ENCODE peak calls at places on chromosomes 2 and 18, in five cellular contexts. One of them, this sample, is unnamed.
A peak's percentile ranks its signal among the peaks of the same experiment; 100 is the strongest.

GRCh38 chr2:10912076-10912731 is 470 bp downstream of the KCNF1 start:
- DNase-seq in HCT116: no peak
- DNase-seq in tibial artery: no peak
- DNase-seq in AG04450: no peak
- DNase-seq in transverse colon: no peak
- DNase-seq in this sample: no peak

GRCh38 chr2:31558401-31559295 is 22.1 kb downstream of the SRD5A2 start:
- DNase-seq in transverse colon: no peak
- DNase-seq in AG04450: no peak
- DNase-seq in tibial artery: no peak
- DNase-seq in HCT116: no peak
- DNase-seq in this sample: peak; percentile 32

GRCh38 chr2:197028230-197028629 is 101.7 kb upstream of the PGAP1 start:
- DNase-seq in AG04450: peak; percentile 26
- DNase-seq in transverse colon: no peak
- DNase-seq in tibial artery: no peak
- DNase-seq in HCT116: peak; percentile 73
- DNase-seq in this sample: no peak

GRCh38 chr18:24063121-24063731 is 48.7 kb downstream of the TTC39C start:
- DNase-seq in HCT116: peak; percentile 27
- DNase-seq in AG04450: peak; percentile 23
- DNase-seq in transverse colon: no peak
- DNase-seq in tibial artery: no peak
- DNase-seq in this sample: no peak

GRCh38 chr18:74644713-74645112 is 47.0 kb downstream of the ZNF407 start:
- DNase-seq in transverse colon: no peak
- DNase-seq in AG04450: no peak
- DNase-seq in tibial artery: no peak
- DNase-seq in HCT116: no peak
- DNase-seq in this sample: no peak

GRCh38 chr2:232781765-232782164 is 5.4 kb upstream of the KCNJ13 start:
- DNase-seq in tibial artery: no peak
- DNase-seq in HCT116: no peak
- DNase-seq in AG04450: peak; percentile 26
- DNase-seq in transverse colon: no peak
- DNase-seq in this sample: no peak

GRCh38 chr18:34767601-34768027 is 57.5 kb downstream of the DTNA start:
- DNase-seq in HCT116: no peak
- DNase-seq in AG04450: peak; percentile 77
- DNase-seq in transverse colon: no peak
- DNase-seq in tibial artery: no peak
- DNase-seq in this sample: no peak

GRCh38 chr18:5197032-5197434 is at the start of gene AKAIN1:
- DNase-seq in transverse colon: peak; percentile 9
- DNase-seq in tibial artery: no peak
- DNase-seq in AG04450: no peak
- DNase-seq in HCT116: no peak
- DNase-seq in this sample: peak; percentile 36

GRCh38 chr2:86790828-86791561 is at the start of gene CD8A:
- DNase-seq in HCT116: no peak
- DNase-seq in tibial artery: no peak
- DNase-seq in transverse colon: no peak
- DNase-seq in AG04450: no peak
- DNase-seq in this sample: no peak

GRCh38 chr2:88500691-88501090 is 48.2 kb upstream of the FOXI3 start:
- DNase-seq in HCT116: no peak
- DNase-seq in AG04450: no peak
- DNase-seq in tibial artery: no peak
- DNase-seq in transverse colon: no peak
- DNase-seq in this sample: no peak

GRCh38 chr2:152611458-152612231 is 105.6 kb downstream of the PRPF40A start:
- DNase-seq in AG04450: peak; percentile 46
- DNase-seq in tibial artery: peak; percentile 73
- DNase-seq in HCT116: no peak
- DNase-seq in transverse colon: peak; percentile 15
- DNase-seq in this sample: peak; percentile 43

GRCh38 chr2:73970850-73971471 is 13.7 kb upstream of the TET3 start:
- DNase-seq in transverse colon: peak; percentile 82
- DNase-seq in tibial artery: peak; percentile 74
- DNase-seq in HCT116: no peak
- DNase-seq in AG04450: no peak
- DNase-seq in this sample: peak; percentile 89

GRCh38 chr2:109498906-109499305 is 114.9 kb downstream of the SEPTIN10 start:
- DNase-seq in transverse colon: no peak
- DNase-seq in AG04450: no peak
- DNase-seq in HCT116: no peak
- DNase-seq in tibial artery: no peak
- DNase-seq in this sample: no peak

GRCh38 chr2:7037340-7038333 is 120.4 kb downstream of the RNF144A start:
- DNase-seq in AG04450: peak; percentile 8
- DNase-seq in transverse colon: peak; percentile 72
- DNase-seq in tibial artery: peak; percentile 71
- DNase-seq in HCT116: peak; percentile 10
- DNase-seq in this sample: peak; percentile 73

GRCh38 chr2:238591732-238592131 is 165.0 kb downstream of the ASB1 start:
- DNase-seq in tibial artery: no peak
- DNase-seq in transverse colon: no peak
- DNase-seq in AG04450: no peak
- DNase-seq in HCT116: no peak
- DNase-seq in this sample: no peak

GRCh38 chr2:74813201-74813600 is 20.7 kb upstream of the HK2 start:
- DNase-seq in HCT116: no peak
- DNase-seq in transverse colon: no peak
- DNase-seq in tibial artery: no peak
- DNase-seq in AG04450: no peak
- DNase-seq in this sample: no peak

GRCh38 chr2:239246723-239247122 is 154.1 kb downstream of the HDAC4 start:
- DNase-seq in tibial artery: no peak
- DNase-seq in AG04450: no peak
- DNase-seq in HCT116: peak; percentile 62
- DNase-seq in transverse colon: peak; percentile 56
- DNase-seq in this sample: no peak

GRCh38 chr18:79581911-79582310 is 97.7 kb upstream of the CTDP1 start:
- DNase-seq in HCT116: no peak
- DNase-seq in tibial artery: no peak
- DNase-seq in transverse colon: no peak
- DNase-seq in AG04450: no peak
- DNase-seq in this sample: peak; percentile 31

GRCh38 chr2:160222546-160223281 is 22.6 kb upstream of the ITGB6 start:
- DNase-seq in transverse colon: no peak
- DNase-seq in HCT116: no peak
- DNase-seq in AG04450: no peak
- DNase-seq in tibial artery: no peak
- DNase-seq in this sample: no peak

GRCh38 chr2:145200307-145200706 is 680.4 kb upstream of the ZEB2 start:
- DNase-seq in AG04450: no peak
- DNase-seq in tibial artery: no peak
- DNase-seq in transverse colon: no peak
- DNase-seq in HCT116: no peak
- DNase-seq in this sample: no peak

GRCh38 chr2:218896501-218897393 is 16.1 kb downstream of the WNT10A start:
- DNase-seq in transverse colon: peak; percentile 67
- DNase-seq in HCT116: no peak
- DNase-seq in AG04450: no peak
- DNase-seq in tibial artery: no peak
- DNase-seq in this sample: no peak

GRCh38 chr18:49639643-49640361 is 77.9 kb downstream of the LIPG start:
- DNase-seq in tibial artery: no peak
- DNase-seq in AG04450: no peak
- DNase-seq in transverse colon: no peak
- DNase-seq in HCT116: no peak
- DNase-seq in this sample: no peak

GRCh38 chr2:220296174-220296573 is 668.7 kb downstream of the SLC4A3 start:
- DNase-seq in tibial artery: no peak
- DNase-seq in HCT116: no peak
- DNase-seq in transverse colon: no peak
- DNase-seq in AG04450: no peak
- DNase-seq in this sample: no peak

GRCh38 chr2:16900405-16901025 is 234.9 kb upstream of the CYRIA start:
- DNase-seq in HCT116: peak; percentile 45
- DNase-seq in tibial artery: no peak
- DNase-seq in AG04450: no peak
- DNase-seq in transverse colon: no peak
- DNase-seq in this sample: no peak

GRCh38 chr18:49041677-49042570 is 91.2 kb upstream of the SMAD7 start:
- DNase-seq in HCT116: peak; percentile 16
- DNase-seq in AG04450: peak; percentile 29
- DNase-seq in tibial artery: peak; percentile 62
- DNase-seq in transverse colon: peak; percentile 67
- DNase-seq in this sample: no peak

GRCh38 chr18:80042785-80043184 is 8.6 kb downstream of the RBFA start:
- DNase-seq in transverse colon: no peak
- DNase-seq in tibial artery: no peak
- DNase-seq in AG04450: no peak
- DNase-seq in HCT116: no peak
- DNase-seq in this sample: no peak

GRCh38 chr2:199485732-199486335 is 28.1 kb upstream of the SATB2 start:
- DNase-seq in tibial artery: peak; percentile 34
- DNase-seq in AG04450: no peak
- DNase-seq in HCT116: peak; percentile 57
- DNase-seq in transverse colon: peak; percentile 82
- DNase-seq in this sample: peak; percentile 44

GRCh38 chr2:38190542-38191218 is 114.7 kb upstream of the CYP1B1 start:
- DNase-seq in AG04450: no peak
- DNase-seq in transverse colon: no peak
- DNase-seq in tibial artery: no peak
- DNase-seq in HCT116: no peak
- DNase-seq in this sample: no peak

GRCh38 chr2:241724975-241725870 is 9.2 kb upstream of the D2HGDH start:
- DNase-seq in transverse colon: no peak
- DNase-seq in HCT116: no peak
- DNase-seq in AG04450: no peak
- DNase-seq in tibial artery: no peak
- DNase-seq in this sample: no peak

GRCh38 chr2:160406591-160407392 is 86.8 kb downstream of the RBMS1 start:
- DNase-seq in transverse colon: peak; percentile 58
- DNase-seq in tibial artery: peak; percentile 76
- DNase-seq in AG04450: no peak
- DNase-seq in HCT116: peak; percentile 24
- DNase-seq in this sample: peak; percentile 92

GRCh38 chr2:111068435-111069058 is 52.2 kb upstream of the BCL2L11 start:
- DNase-seq in AG04450: no peak
- DNase-seq in transverse colon: peak; percentile 28
- DNase-seq in HCT116: peak; percentile 61
- DNase-seq in tibial artery: no peak
- DNase-seq in this sample: no peak

GRCh38 chr2:72035518-72036172 is 112.0 kb downstream of the CYP26B1 start:
- DNase-seq in transverse colon: no peak
- DNase-seq in AG04450: no peak
- DNase-seq in HCT116: no peak
- DNase-seq in tibial artery: no peak
- DNase-seq in this sample: no peak

GRCh38 chr2:11389048-11389413 is 44.6 kb upstream of the ROCK2 start:
- DNase-seq in HCT116: no peak
- DNase-seq in transverse colon: no peak
- DNase-seq in AG04450: no peak
- DNase-seq in tibial artery: no peak
- DNase-seq in this sample: no peak

GRCh38 chr18:14978962-14979535 is 231.1 kb downstream of the ANKRD30B start:
- DNase-seq in tibial artery: no peak
- DNase-seq in HCT116: no peak
- DNase-seq in transverse colon: peak; percentile 59
- DNase-seq in AG04450: no peak
- DNase-seq in this sample: no peak
- TF ChIP-seq CTCF in tibial artery: no peak
- TF ChIP-seq CTCF in HCT116: no peak
- TF ChIP-seq CTCF in transverse colon: peak; percentile 39
- TF ChIP-seq CTCF in AG04450: peak; percentile 36
- TF ChIP-seq CTCF in this sample: no peak

DNA sequence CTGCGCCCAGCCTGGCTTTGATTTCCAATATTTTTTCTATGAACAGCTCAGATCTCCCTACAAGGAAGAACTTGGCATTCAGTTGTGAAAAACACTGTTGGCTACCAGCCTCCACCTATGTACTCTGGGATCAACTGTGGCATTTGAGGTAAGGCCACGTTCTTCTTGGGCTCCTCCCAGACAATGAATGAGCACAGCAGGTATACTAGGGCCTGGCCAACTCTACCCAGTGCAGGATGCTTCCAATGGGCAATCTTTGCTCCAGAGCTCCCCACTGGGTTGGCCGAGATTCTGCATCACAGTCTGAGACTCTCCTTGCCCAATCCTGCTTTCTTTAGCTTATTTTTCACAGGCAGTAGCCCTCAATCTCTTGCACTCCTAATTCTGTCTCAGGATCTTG is 75.9 kb downstream of the TMEM131 start:
- DNase-seq in HCT116: no peak
- DNase-seq in AG04450: no peak
- DNase-seq in transverse colon: no peak
- DNase-seq in tibial artery: no peak
- DNase-seq in this sample: no peak
- H3K9me3 ChIP-seq in HCT116: no peaks in the 10 kb centered on the region
- H3K9me3 ChIP-seq in AG04450: peaks cover 9% of the 10 kb centered on the region
- H3K9me3 ChIP-seq in transverse colon: no peaks in the 10 kb centered on the region
- H3K9me3 ChIP-seq in tibial artery: no peaks in the 10 kb centered on the region
- H3K9me3 ChIP-seq in this sample: no peaks in the 10 kb centered on the region

DNA sequence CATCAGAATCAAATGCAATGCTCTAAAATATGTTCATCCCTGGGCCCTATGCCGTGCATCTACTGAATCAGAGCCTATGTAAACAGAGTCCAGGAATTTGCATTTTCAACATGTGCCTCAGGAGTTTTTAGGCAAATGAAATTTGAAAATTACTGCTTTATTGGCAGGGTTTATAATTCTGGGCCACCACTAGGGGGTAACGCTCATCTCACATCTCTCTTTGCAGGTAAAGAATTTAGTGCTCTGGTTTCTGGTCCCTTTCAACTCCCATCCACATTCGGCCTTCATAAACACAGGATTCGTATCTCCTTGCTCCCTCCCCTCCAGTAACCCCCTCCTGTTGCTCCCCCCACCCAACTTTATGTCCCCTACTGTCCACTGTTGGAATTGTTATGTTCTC is 49.3 kb downstream of the LYPD6B start:
- DNase-seq in HCT116: no peak
- DNase-seq in AG04450: no peak
- DNase-seq in tibial artery: no peak
- DNase-seq in transverse colon: no peak
- DNase-seq in this sample: no peak
- TF ChIP-seq CTCF in HCT116: peak; percentile 30
- TF ChIP-seq CTCF in AG04450: peak; percentile 42
- TF ChIP-seq CTCF in tibial artery: no peak
- TF ChIP-seq CTCF in transverse colon: peak; percentile 26
- TF ChIP-seq CTCF in this sample: no peak

GRCh38 chr2:79040967-79041582 is 15.6 kb downstream of the REG3G start:
- DNase-seq in AG04450: no peak
- DNase-seq in HCT116: no peak
- DNase-seq in transverse colon: no peak
- DNase-seq in tibial artery: no peak
- DNase-seq in this sample: no peak

DNA sequence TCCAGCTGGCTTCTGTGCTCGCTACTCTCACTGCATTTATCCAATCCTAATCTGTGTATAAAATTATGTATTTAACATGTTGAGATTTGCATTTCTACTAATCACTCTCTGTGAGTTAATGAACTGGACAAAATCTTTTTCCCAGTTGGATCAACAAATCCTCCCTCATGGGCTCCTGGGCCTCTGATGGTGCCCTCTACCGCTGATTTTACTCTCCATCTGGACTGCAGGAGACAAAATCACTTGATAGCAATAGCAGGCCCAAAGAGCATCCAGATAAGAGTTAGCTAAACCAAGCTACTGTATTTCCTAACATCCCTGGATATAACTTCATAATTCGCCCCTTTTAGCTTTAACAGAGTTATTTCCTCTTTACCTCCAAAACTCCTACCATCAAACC is 14.4 kb downstream of the REG3G start:
- DNase-seq in transverse colon: no peak
- DNase-seq in HCT116: no peak
- DNase-seq in tibial artery: no peak
- DNase-seq in AG04450: no peak
- DNase-seq in this sample: no peak
- H3K9me3 ChIP-seq in transverse colon: no peaks in the 10 kb centered on the region
- H3K9me3 ChIP-seq in HCT116: peaks cover 7% of the 10 kb centered on the region
- H3K9me3 ChIP-seq in tibial artery: no peaks in the 10 kb centered on the region
- H3K9me3 ChIP-seq in AG04450: peaks cover 11% of the 10 kb centered on the region
- H3K9me3 ChIP-seq in this sample: no peaks in the 10 kb centered on the region